ENCODE peak calls at places on chromosomes 5 and 9, in seven cellular contexts. F, A, J, O, V, B and N are unnamed samples.

GRCh38 chr9:134922066-134922931 is 4.6 kb upstream of the FCN1 start:
- DNase-seq in F (peak; percentile 28), A (no peak), J (no peak), O (peak; percentile 72), V (no peak), B (no peak), N (no peak)

GRCh38 chr5:68220260-68220659 is 4.7 kb downstream of the PIK3R1 start:
- DNase-seq in F (no peak), A (no peak), J (no peak), O (no peak), V (no peak), B (no peak), N (no peak)

GRCh38 chr5:25713259-25713658 is 1068.5 kb upstream of the CDH10 start:
- DNase-seq in F (no peak), A (no peak), J (no peak), O (no peak), V (peak; percentile 10), B (no peak), N (peak; percentile 34)

GRCh38 chr5:96509721-96510383 is 76.8 kb upstream of the PCSK1 start:
- DNase-seq in F (no peak), A (no peak), J (no peak), O (no peak), V (no peak), B (no peak), N (no peak)

GRCh38 chr9:93219692-93220091 is 35.8 kb downstream of the WNK2 start:
- DNase-seq in F (no peak), A (peak; percentile 56), J (no peak), O (no peak), V (no peak), B (no peak), N (peak; percentile 57)

GRCh38 chr9:134889386-134890214 is 9.0 kb downstream of the FCN2 start:
- DNase-seq in F (no peak), A (no peak), J (no peak), O (no peak), V (no peak), B (no peak), N (no peak)

GRCh38 chr5:110179291-110179690 is 489.6 kb downstream of the MAN2A1 start:
- DNase-seq in F (no peak), A (no peak), J (no peak), O (no peak), V (no peak), B (no peak), N (no peak)

GRCh38 chr9:110128664-110129329 is 79.2 kb downstream of the C9orf152 start:
- DNase-seq in F (no peak), A (no peak), J (no peak), O (no peak), V (no peak), B (no peak), N (no peak)

GRCh38 chr9:70079364-70080103 is 35.9 kb downstream of the MAMDC2 start:
- DNase-seq in F (no peak), A (no peak), J (peak; percentile 81), O (no peak), V (no peak), B (no peak), N (no peak)

GRCh38 chr9:105157178-105157583 is 87.3 kb upstream of the SLC44A1 start:
- DNase-seq in F (peak; percentile 40), A (peak; percentile 54), J (peak; percentile 43), O (peak; percentile 54), V (no peak), B (peak; percentile 24), N (no peak)

GRCh38 chr9:109082091-109082620 is 37.6 kb downstream of the TMEM245 start:
- DNase-seq in F (no peak), A (no peak), J (no peak), O (no peak), V (no peak), B (peak; percentile 90), N (no peak)
- H3K9me3 ChIP-seq in F (no peaks in the 10 kb centered on the region), A (no peaks in the 10 kb centered on the region), J (no peaks in the 10 kb centered on the region), O (no peaks in the 10 kb centered on the region), V (no peaks in the 10 kb centered on the region), B (no peaks in the 10 kb centered on the region), N (no peaks in the 10 kb centered on the region)

DNA sequence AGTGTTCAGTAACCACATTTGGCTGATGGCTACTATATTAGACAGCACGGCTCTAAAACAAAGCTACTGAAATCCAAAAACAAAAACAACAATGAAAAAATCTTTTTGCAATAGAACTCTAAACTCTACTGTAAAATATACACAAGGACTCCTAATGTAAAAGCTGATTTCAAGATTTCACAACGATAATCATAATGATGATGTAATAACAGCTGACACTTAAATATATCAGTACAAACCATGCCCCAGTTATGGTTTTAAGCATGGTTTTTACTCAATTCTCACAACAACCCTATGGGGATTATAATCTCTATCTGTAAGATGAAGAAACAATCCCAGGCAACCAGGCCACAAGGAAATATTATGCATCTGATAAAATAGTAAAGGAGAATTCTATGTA is 3.3 kb downstream of the ZNF300 start:
- DNase-seq in F (no peak), A (no peak), J (no peak), O (no peak), V (no peak), B (no peak), N (no peak)
- H3K9me3 ChIP-seq in F (peaks cover 95% of the 10 kb centered on the region), A (peaks cover 84% of the 10 kb centered on the region), J (peaks cover 2% of the 10 kb centered on the region), O (peaks cover 36% of the 10 kb centered on the region), V (peaks cover 63% of the 10 kb centered on the region), B (peaks cover 93% of the 10 kb centered on the region), N (peaks cover 40% of the 10 kb centered on the region)

GRCh38 chr9:107269254-107269653 is 13.8 kb upstream of the RAD23B start:
- DNase-seq in F (no peak), A (no peak), J (no peak), O (no peak), V (no peak), B (no peak), N (no peak)

GRCh38 chr9:107269681-107270080 is 13.4 kb upstream of the RAD23B start:
- DNase-seq in F (no peak), A (no peak), J (no peak), O (no peak), V (no peak), B (peak; percentile 87), N (no peak)

GRCh38 chr9:107268560-107268959 is 14.5 kb upstream of the RAD23B start:
- DNase-seq in F (no peak), A (no peak), J (no peak), O (no peak), V (no peak), B (no peak), N (no peak)

GRCh38 chr9:107270580-107270979 is 12.5 kb upstream of the RAD23B start:
- DNase-seq in F (no peak), A (no peak), J (no peak), O (no peak), V (no peak), B (no peak), N (no peak)

GRCh38 chr9:107270082-107270481 is 13.0 kb upstream of the RAD23B start:
- DNase-seq in F (no peak), A (no peak), J (no peak), O (no peak), V (no peak), B (no peak), N (no peak)
- H3K9me3 ChIP-seq in F (no peaks in the 10 kb centered on the region), A (no peaks in the 10 kb centered on the region), J (no peaks in the 10 kb centered on the region), O (no peaks in the 10 kb centered on the region), V (no peaks in the 10 kb centered on the region), B (no peaks in the 10 kb centered on the region), N (peaks cover 2% of the 10 kb centered on the region)

GRCh38 chr5:38135486-38136031 is 122.8 kb upstream of the EGFLAM start:
- DNase-seq in F (no peak), A (no peak), J (no peak), O (no peak), V (no peak), B (no peak), N (no peak)
- H3K9me3 ChIP-seq in F (no peaks in the 10 kb centered on the region), A (no peaks in the 10 kb centered on the region), J (no peaks in the 10 kb centered on the region), O (no peaks in the 10 kb centered on the region), V (no peaks in the 10 kb centered on the region), B (no peaks in the 10 kb centered on the region), N (no peaks in the 10 kb centered on the region)